ENCODE peak calls at places on chromosome 11, in four cellular contexts. L, D, X and Z are unnamed samples.

GRCh38 chr11:65213322-65214211 is 31.8 kb downstream of the CAPN1 start:
- DNase-seq in X (no peak), L (no peak), D (no peak), Z (peak; percentile 81)

GRCh38 chr11:131688056-131688693 is 317.8 kb downstream of the NTM start:
- DNase-seq in X (peak; percentile 19), L (peak; percentile 59), D (no peak), Z (peak; percentile 92)

GRCh38 chr11:93485983-93486382 is 57.2 kb downstream of the SMCO4 start:
- DNase-seq in D (no peak), X (no peak), L (no peak), Z (no peak)

GRCh38 chr11:8018742-8019631 is 31.9 kb downstream of the EIF3F start:
- DNase-seq in L (peak; percentile 51), D (peak; percentile 93), X (peak; percentile 53), Z (peak; percentile 90)

GRCh38 chr11:113977071-113977490 is 2.2 kb downstream of the HTR3A start:
- DNase-seq in X (no peak), D (no peak), L (no peak), Z (no peak)

GRCh38 chr11:72038491-72038890 is 39.8 kb downstream of the IL18BP start:
- DNase-seq in X (peak; percentile 73), L (no peak), D (peak; percentile 94), Z (no peak)

GRCh38 chr11:58654079-58654907 is 31.8 kb downstream of the CNTF start:
- DNase-seq in X (peak; percentile 80), D (peak; percentile 76), L (peak; percentile 67), Z (peak; percentile 94)

GRCh38 chr11:88175707-88176066 is 444 bp upstream of the RAB38 start:
- DNase-seq in L (no peak), X (no peak), D (no peak), Z (peak; percentile 73)

GRCh38 chr11:30149998-30150397 is 80.8 kb upstream of the FSHB start:
- DNase-seq in L (no peak), D (no peak), X (no peak), Z (no peak)

GRCh38 chr11:75333807-75334140 is 17.7 kb downstream of the ARRB1 start:
- DNase-seq in X (no peak), L (no peak), D (no peak), Z (peak; percentile 63)

GRCh38 chr11:72736452-72737069 is 15.6 kb downstream of the ARAP1 start:
- DNase-seq in L (peak; percentile 56), D (peak; percentile 82), X (no peak), Z (no peak)

GRCh38 chr11:75734491-75735180 is 17.0 kb downstream of the MOGAT2 start:
- DNase-seq in D (no peak), X (peak; percentile 69), L (no peak), Z (peak; percentile 30)

GRCh38 chr11:119319702-119320592 is 3.0 kb upstream of the MCAM start:
- DNase-seq in L (no peak), D (peak; percentile 71), X (no peak), Z (peak; percentile 81)

GRCh38 chr11:33753304-33753703 is 17.1 kb upstream of the CD59 start:
- DNase-seq in L (no peak), X (no peak), D (no peak), Z (no peak)

GRCh38 chr11:64876835-64877341 is 1.5 kb downstream of the EHD1 start:
- DNase-seq in X (peak; percentile 65), D (no peak), L (no peak), Z (no peak)

GRCh38 chr11:130829801-130830562 is 86.3 kb downstream of the SNX19 start:
- DNase-seq in L (no peak), D (peak; percentile 90), X (no peak), Z (no peak)

GRCh38 chr11:126281245-126281644 is 1.6 kb upstream of the TIRAP start:
- DNase-seq in X (no peak), L (no peak), D (peak; percentile 40), Z (no peak)

GRCh38 chr11:75199412-75199955 is 41.1 kb upstream of the TPBGL start:
- DNase-seq in X (no peak), D (peak; percentile 50), L (no peak), Z (peak; percentile 46)

GRCh38 chr11:66050581-66051231 is 1.5 kb upstream of the SF3B2 start:
- DNase-seq in L (peak; percentile 38), X (no peak), D (no peak), Z (peak; percentile 63)

GRCh38 chr11:106400949-106401545 is 323.6 kb downstream of the AASDHPPT start:
- DNase-seq in X (no peak), D (no peak), L (no peak), Z (no peak)

GRCh38 chr11:91981995-91982394 is 242.6 kb upstream of the FAT3 start:
- DNase-seq in D (peak; percentile 89), X (peak; percentile 30), L (peak; percentile 4), Z (no peak)

GRCh38 chr11:2380807-2381350 is 3.8 kb downstream of the CD81 start:
- DNase-seq in L (no peak), X (peak; percentile 63), D (peak; percentile 89), Z (peak; percentile 61)

GRCh38 chr11:33160147-33160546 is 1.1 kb downstream of the CSTF3 start:
- DNase-seq in X (no peak), D (no peak), L (no peak), Z (no peak)

GRCh38 chr11:15852179-15852578 is 504.2 kb downstream of the SOX6 start:
- DNase-seq in X (no peak), D (no peak), L (no peak), Z (peak; percentile 79)

GRCh38 chr11:96155627-96156378 is 187.2 kb downstream of the MAML2 start:
- DNase-seq in L (peak; percentile 51), D (peak; percentile 91), X (peak; percentile 48), Z (peak; percentile 81)

GRCh38 chr11:11157201-11157600 is 195.8 kb downstream of the CSNK2A3 start:
- DNase-seq in L (peak; percentile 41), D (no peak), X (no peak), Z (peak; percentile 83)

GRCh38 chr11:27861706-27862430 is 161.6 kb upstream of the BDNF start:
- DNase-seq in D (no peak), X (no peak), L (no peak), Z (no peak)

GRCh38 chr11:2734181-2735052 is 34.6 kb upstream of the KCNQ1OT1 start:
- DNase-seq in L (no peak), D (no peak), X (no peak), Z (no peak)

GRCh38 chr11:86243377-86243776 is 1.2 kb upstream of the EED start:
- DNase-seq in X (no peak), D (no peak), L (no peak), Z (no peak)

GRCh38 chr11:32426192-32426591 is 9.1 kb downstream of the WT1 start:
- DNase-seq in X (no peak), L (no peak), D (no peak), Z (peak; percentile 78)

GRCh38 chr11:6799402-6799801 is at the start of gene OR6A2:
- DNase-seq in D (no peak), L (no peak), X (no peak), Z (no peak)

GRCh38 chr11:93481279-93481678 is 61.9 kb downstream of the SMCO4 start:
- DNase-seq in X (peak; percentile 76), D (no peak), L (no peak), Z (no peak)

GRCh38 chr11:75311858-75312288 is 39.6 kb downstream of the ARRB1 start:
- DNase-seq in L (no peak), D (peak; percentile 91), X (peak; percentile 92), Z (no peak)

GRCh38 chr11:31646206-31646605 is 136.6 kb downstream of the ELP4 start:
- DNase-seq in X (no peak), D (no peak), L (no peak), Z (no peak)

GRCh38 chr11:125330462-125331325 is 165.4 kb downstream of the FEZ1 start:
- DNase-seq in X (no peak), L (no peak), D (no peak), Z (peak; percentile 83)

GRCh38 chr11:7252683-7253213 is 1.0 kb downstream of the SYT9 start:
- DNase-seq in D (no peak), X (no peak), L (no peak), Z (no peak)

GRCh38 chr11:8584096-8584495 is 9.9 kb downstream of the STK33 start:
- DNase-seq in L (no peak), X (no peak), D (no peak), Z (no peak)

GRCh38 chr11:101442936-101443521 is 140.8 kb downstream of the TRPC6 start:
- DNase-seq in L (no peak), X (no peak), D (no peak), Z (no peak)

GRCh38 chr11:102421262-102421661 is 31.3 kb downstream of the TMEM123 start:
- DNase-seq in L (no peak), D (no peak), X (no peak), Z (no peak)

GRCh38 chr11:109040303-109040702 is 375.4 kb downstream of the DDX10 start:
- DNase-seq in X (no peak), L (no peak), D (no peak), Z (peak; percentile 74)
- TF ChIP-seq CTCF in X (no peak), L (no peak), D (no peak), Z (peak; percentile 69)

GRCh38 chr11:20097319-20098221 is 62.7 kb downstream of the DBX1 start:
- DNase-seq in X (no peak), D (no peak), L (no peak), Z (no peak)
- H3K4me1 ChIP-seq in X (no peaks in the 10 kb centered on the region), D (no peaks in the 10 kb centered on the region), L (peaks cover 12% of the 10 kb centered on the region), Z (no peaks in the 10 kb centered on the region)

GRCh38 chr11:117200813-117201515 is 1.8 kb downstream of the TAGLN start:
- DNase-seq in D (no peak), X (no peak), L (no peak), Z (peak; percentile 66)
- TF ChIP-seq CTCF in D (no peak), X (no peak), L (no peak), Z (peak; percentile 9)

GRCh38 chr11:111406589-111406988 is 27.5 kb upstream of the POU2AF1 start:
- DNase-seq in X (no peak), L (no peak), D (no peak), Z (no peak)

GRCh38 chr11:111405551-111405950 is 26.5 kb upstream of the POU2AF1 start:
- DNase-seq in D (no peak), L (no peak), X (no peak), Z (no peak)

GRCh38 chr11:111406091-111406490 is 27.0 kb upstream of the POU2AF1 start:
- DNase-seq in X (no peak), L (no peak), D (no peak), Z (no peak)

GRCh38 chr11:111408789-111409727 is 30.0 kb upstream of the POU2AF1 start:
- DNase-seq in X (no peak), L (no peak), D (no peak), Z (no peak)

GRCh38 chr11:111407652-111408051 is 28.6 kb upstream of the POU2AF1 start:
- DNase-seq in D (no peak), L (no peak), X (no peak), Z (no peak)
- H3K4me1 ChIP-seq in D (no peaks in the 10 kb centered on the region), L (no peaks in the 10 kb centered on the region), X (no peaks in the 10 kb centered on the region), Z (no peaks in the 10 kb centered on the region)

DNA sequence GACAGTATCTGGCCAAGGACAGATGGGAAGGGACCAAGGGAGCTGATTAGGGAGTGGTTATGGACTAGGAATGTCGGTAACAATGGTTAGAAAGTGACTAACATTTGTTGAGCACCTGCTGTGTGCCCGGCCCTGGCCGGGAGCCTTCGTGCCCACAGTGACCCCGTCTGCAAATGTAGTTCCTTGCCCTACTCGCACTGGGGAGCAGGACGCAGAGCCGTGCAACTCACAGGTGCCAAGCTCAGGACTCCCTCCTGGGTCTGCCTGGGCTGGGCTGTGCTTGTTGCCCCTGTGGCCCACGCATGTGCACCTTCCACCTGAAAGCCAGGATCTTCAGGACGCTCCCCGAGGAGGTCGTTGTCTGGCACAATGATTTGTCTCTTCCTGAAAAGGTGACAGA is 56.7 kb upstream of the PPP6R3 start:
- DNase-seq in L (no peak), X (no peak), D (no peak), Z (no peak)
- TF ChIP-seq CTCF in L (no peak), X (no peak), D (no peak), Z (no peak)

GRCh38 chr11:839875-840617 is 2.3 kb downstream of the POLR2L start:
- DNase-seq in D (no peak), X (no peak), L (no peak), Z (no peak)
- H3K4me1 ChIP-seq in D (no peaks in the 10 kb centered on the region), X (peaks cover 27% of the 10 kb centered on the region), L (peaks cover 63% of the 10 kb centered on the region), Z (peaks cover 3% of the 10 kb centered on the region)